ENCODE peak calls at places on chromosomes 4 and X, in six cellular contexts. W, S, M, E, L and Y are unnamed samples.

GRCh38 chr4:145734576-145735329 is 54.8 kb downstream of the C4orf51 start:
- DNase-seq in S (peak), W (no peak), M (peak), L (no peak), E (no peak), Y (peak)

GRCh38 chr4:7384929-7385890 is 49.5 kb downstream of the PSAPL1 start:
- DNase-seq in W (no peak), L (no peak), S (no peak), M (no peak), E (no peak), Y (no peak)

GRCh38 chrX:42176790-42177189 is 253.4 kb upstream of the CASK start:
- DNase-seq in M (no peak), W (no peak), S (no peak), E (no peak), L (no peak), Y (no peak)

GRCh38 chr4:6270691-6271121 is 1.1 kb downstream of the WFS1 start:
- DNase-seq in W (no peak), S (no peak), L (no peak), M (no peak), E (no peak), Y (no peak)

GRCh38 chrX:136048446-136048845 is 63.2 kb downstream of the SLC9A6 start:
- DNase-seq in M (no peak), S (no peak), L (no peak), W (no peak), E (no peak), Y (no peak)

GRCh38 chr4:85677286-85677685 is 202.3 kb downstream of the ARHGAP24 start:
- DNase-seq in W (no peak), L (no peak), M (no peak), S (no peak), E (no peak), Y (no peak)

GRCh38 chrX:130578906-130579305 is 177.1 kb downstream of the RBMX2 start:
- DNase-seq in E (no peak), M (no peak), W (no peak), S (no peak), L (no peak), Y (no peak)

GRCh38 chr4:40507977-40508376 is 121.7 kb downstream of the RBM47 start:
- DNase-seq in E (no peak), M (no peak), W (no peak), L (no peak), S (peak), Y (no peak)

GRCh38 chrX:40845331-40845911 is 110.1 kb upstream of the MED14 start:
- DNase-seq in L (no peak), W (no peak), M (peak), E (no peak), S (no peak), Y (peak)

GRCh38 chr4:26891867-26892266 is 31.2 kb downstream of the STIM2 start:
- DNase-seq in W (no peak), S (no peak), M (no peak), L (no peak), E (no peak), Y (no peak)

GRCh38 chrX:150831863-150832262 is 66.6 kb downstream of the CD99L2 start:
- DNase-seq in W (no peak), E (no peak), M (no peak), S (no peak), L (no peak), Y (no peak)

GRCh38 chr4:87354168-87355102 is 31.8 kb upstream of the HSD17B13 start:
- DNase-seq in E (no peak), L (no peak), M (peak), S (no peak), W (no peak), Y (no peak)

GRCh38 chr4:69321153-69321729 is 41.0 kb downstream of the UGT2B28 start:
- DNase-seq in S (no peak), E (no peak), W (no peak), L (no peak), M (no peak), Y (no peak)

GRCh38 chr4:37008199-37008598 is 236.3 kb upstream of the NWD2 start:
- DNase-seq in W (peak), M (no peak), S (peak), L (no peak), E (no peak), Y (peak)

GRCh38 chrX:9231491-9231890 is 197.6 kb upstream of the FAM9B start:
- DNase-seq in L (no peak), S (no peak), M (no peak), E (no peak), W (no peak), Y (no peak)

GRCh38 chr4:158079661-158080060 is 93.2 kb downstream of the GASK1B start:
- DNase-seq in L (no peak), S (no peak), W (no peak), E (no peak), M (no peak), Y (no peak)

GRCh38 chrX:124086411-124086810 is 124.9 kb downstream of the STAG2 start:
- DNase-seq in L (no peak), E (peak), M (no peak), S (no peak), W (no peak), Y (no peak)

GRCh38 chrX:134459683-134460004 is 321 bp upstream of the HPRT1 start:
- DNase-seq in E (no peak), L (no peak), S (no peak), W (peak), M (no peak), Y (no peak)

GRCh38 chrX:111100191-111100590 is 4.2 kb downstream of the PAK3 start:
- DNase-seq in E (peak), L (no peak), S (peak), M (no peak), W (peak), Y (no peak)

GRCh38 chrX:111103246-111103645 is 7.3 kb downstream of the PAK3 start:
- DNase-seq in E (no peak), W (no peak), S (no peak), L (no peak), M (no peak), Y (no peak)

GRCh38 chrX:111098874-111099273 is 2.9 kb downstream of the PAK3 start:
- DNase-seq in S (peak), E (peak), M (no peak), W (peak), L (peak), Y (no peak)

GRCh38 chrX:111102636-111103035 is 6.6 kb downstream of the PAK3 start:
- DNase-seq in W (no peak), E (no peak), S (no peak), M (no peak), L (no peak), Y (no peak)

GRCh38 chrX:111101580-111101979 is 5.6 kb downstream of the PAK3 start:
- DNase-seq in W (no peak), S (no peak), E (no peak), L (no peak), M (no peak), Y (no peak)
- H3K4me3 ChIP-seq in W (no peak), S (no peak), E (no peak), L (no peak), M (no peak), Y (no peak)

DNA sequence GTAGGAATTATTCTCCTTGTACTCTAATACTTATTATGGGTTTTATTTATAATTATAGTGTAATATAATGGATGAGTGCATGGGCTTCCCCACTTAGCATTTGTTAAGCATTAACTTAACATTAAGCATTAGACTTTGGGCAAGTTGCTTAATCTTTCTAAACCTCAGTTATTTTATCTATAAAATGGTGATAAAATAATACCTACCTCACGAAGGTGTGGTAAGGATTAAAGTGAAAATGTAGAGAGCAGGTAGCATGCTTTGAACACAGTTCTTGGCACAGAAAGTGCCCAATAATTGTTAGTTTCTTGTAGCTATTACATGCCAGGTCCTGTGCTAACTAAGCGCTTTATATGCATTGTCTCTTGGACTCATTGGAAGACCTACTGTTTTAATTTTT is 2.6 kb downstream of the MSMO1 start:
- DNase-seq in W (no peak), S (no peak), M (no peak), E (no peak), L (no peak), Y (no peak)
- H3K4me3 ChIP-seq in W (peak), S (no peak), M (no peak), E (no peak), L (no peak), Y (peak)

DNA sequence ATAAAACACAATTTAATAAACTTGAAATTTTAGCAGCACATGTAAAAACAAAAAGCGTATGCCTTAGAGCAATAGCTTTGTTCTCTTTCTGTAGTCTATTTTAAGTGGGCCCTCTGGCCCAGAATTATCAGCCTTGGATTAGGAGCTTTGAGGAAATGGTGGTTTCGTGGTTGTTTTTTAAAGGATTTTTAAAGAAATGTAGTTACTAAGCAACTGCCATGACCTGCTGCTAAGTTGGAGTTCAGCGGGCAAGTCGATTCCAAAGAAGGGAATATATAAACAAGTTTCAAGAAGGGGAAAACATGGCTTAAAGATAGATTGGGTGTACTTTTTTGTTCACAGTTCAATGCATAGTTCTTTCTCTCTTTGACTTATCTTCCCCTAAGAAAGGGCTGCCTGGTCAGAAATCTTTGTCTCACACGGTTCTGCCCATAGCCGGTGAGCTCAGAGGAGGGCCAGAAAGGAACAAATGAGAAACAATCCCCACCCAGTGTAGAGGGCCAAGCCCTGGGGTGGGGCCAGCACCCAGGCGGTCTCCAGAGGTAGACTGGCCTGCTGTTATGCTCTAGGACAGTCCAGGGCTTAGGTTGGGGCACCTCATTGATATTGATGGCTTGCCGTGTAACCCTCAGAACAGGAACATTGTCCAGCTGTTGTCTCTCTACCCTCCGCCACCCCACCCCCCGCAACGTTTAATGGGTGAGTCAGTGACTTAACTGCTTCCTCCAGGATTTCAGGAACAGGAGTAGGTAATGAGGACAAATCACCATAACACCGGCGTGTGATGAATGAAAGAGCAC is 32.5 kb downstream of the DLG3 start:
- DNase-seq in E (no peak), M (no peak), L (peak), W (no peak), S (peak), Y (no peak)
- H3K4me3 ChIP-seq in E (no peak), M (no peak), L (no peak), W (no peak), S (no peak), Y (peak)

DNA sequence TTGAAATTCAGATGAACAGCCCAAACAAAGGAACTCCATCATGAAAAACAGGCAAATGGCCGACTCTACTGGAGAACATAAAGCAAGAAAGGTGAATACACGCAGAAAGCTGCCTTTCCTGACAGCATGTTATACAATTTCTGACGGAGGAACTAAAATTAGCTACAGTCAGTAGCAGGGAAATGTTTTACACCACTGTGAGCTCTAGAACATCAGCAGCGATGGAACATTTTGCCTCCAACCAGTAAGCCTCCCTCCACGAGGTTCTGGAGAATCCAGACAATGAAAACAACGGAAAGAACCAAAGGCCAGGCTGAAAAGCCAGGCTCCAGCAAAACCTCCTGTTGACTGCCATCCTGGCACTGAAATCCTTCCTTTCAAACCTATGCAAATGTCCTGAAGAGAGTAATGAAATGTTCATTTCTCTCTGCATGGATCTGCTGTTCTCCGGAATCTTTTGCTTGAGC is 78.9 kb downstream of the IRF2 start:
- DNase-seq in L (no peak), M (no peak), W (no peak), S (no peak), E (no peak), Y (no peak)
- H3K4me3 ChIP-seq in L (no peak), M (no peak), W (peak), S (no peak), E (no peak), Y (no peak)

GRCh38 chr4:70634482-70634881 is 5.9 kb downstream of the ENAM start:
- DNase-seq in S (no peak), W (no peak), M (no peak), E (no peak), L (no peak), Y (no peak)

GRCh38 chr4:70640192-70640591 is 11.6 kb downstream of the ENAM start:
- DNase-seq in E (no peak), M (no peak), L (no peak), S (no peak), W (no peak), Y (no peak)

GRCh38 chr4:70632028-70632427 is 3.5 kb downstream of the ENAM start:
- DNase-seq in E (no peak), L (no peak), S (no peak), M (no peak), W (no peak), Y (peak)

DNA sequence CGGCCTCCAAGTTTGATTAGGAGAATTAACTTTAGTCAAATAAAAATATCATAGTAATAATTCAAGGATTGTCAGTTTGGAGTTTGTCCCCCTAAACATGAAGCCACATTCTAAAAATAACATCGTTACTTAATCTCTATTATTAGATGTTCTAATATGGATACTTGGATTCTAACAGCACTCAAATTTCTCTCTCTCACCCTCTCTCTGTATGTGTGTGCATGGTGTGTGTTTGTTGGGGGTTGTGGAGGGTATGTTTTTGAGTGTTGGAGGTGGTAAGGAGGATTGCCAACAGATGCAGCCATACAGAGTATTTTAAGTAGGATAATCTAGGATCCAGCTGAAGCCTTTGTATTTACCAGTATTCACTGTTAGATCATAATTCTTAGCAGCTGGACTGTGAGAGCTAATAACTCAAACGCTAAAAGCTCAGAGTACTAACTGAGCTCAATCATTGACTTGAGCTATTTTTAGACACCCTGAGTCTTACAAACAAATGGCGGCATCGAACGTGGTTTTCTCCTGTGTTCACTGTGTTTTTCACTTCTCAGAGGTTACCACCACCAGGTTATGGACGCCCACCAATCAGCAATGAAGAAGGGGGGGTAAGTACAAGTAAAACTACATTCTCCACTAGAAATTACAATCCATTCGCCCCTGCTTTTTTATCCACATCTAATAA is 8.8 kb downstream of the ENAM start:
- DNase-seq in M (peak), L (no peak), W (no peak), S (no peak), E (no peak), Y (no peak)
- H3K4me3 ChIP-seq in M (no peak), L (peak), W (no peak), S (no peak), E (no peak), Y (no peak)

DNA sequence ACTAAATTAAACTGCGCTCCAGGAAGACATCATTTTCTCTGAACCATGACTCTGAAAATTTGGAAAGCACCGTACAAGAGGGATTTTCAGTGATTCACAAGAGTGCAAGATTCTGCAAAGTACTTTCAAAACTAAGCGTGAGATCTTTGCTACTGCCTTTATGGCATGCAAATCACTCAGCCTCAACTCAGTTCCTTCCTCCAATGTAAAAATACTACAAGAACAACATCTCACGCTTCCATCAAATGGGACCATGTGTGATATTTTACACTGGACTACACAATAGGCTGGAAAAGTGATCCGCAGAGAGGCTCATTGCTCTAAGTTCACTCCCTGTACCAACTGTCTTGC is 682 bp upstream of the IL15 start:
- DNase-seq in E (no peak), W (no peak), M (no peak), S (no peak), L (no peak), Y (no peak)
- H3K4me3 ChIP-seq in E (peak), W (no peak), M (peak), S (peak), L (peak), Y (peak)

GRCh38 chrX:101932249-101932570 is 383 bp upstream of the ZMAT1 start:
- DNase-seq in E (no peak), M (no peak), L (no peak), S (no peak), W (no peak), Y (no peak)

GRCh38 chrX:101931494-101932248 is at the start of gene ZMAT1:
- DNase-seq in L (peak), S (peak), E (peak), W (no peak), M (peak), Y (peak)

GRCh38 chrX:101925733-101926132 is 6.1 kb downstream of the ZMAT1 start:
- DNase-seq in M (no peak), E (no peak), L (no peak), S (no peak), W (no peak), Y (no peak)

GRCh38 chrX:101931104-101931493 is 728 bp downstream of the ZMAT1 start:
- DNase-seq in L (no peak), M (no peak), S (no peak), W (no peak), E (no peak), Y (no peak)
- H3K4me3 ChIP-seq in L (peak), M (peak), S (peak), W (no peak), E (peak), Y (peak)